ENCODE peak calls at places on chromosomes 3 and 15, in ten cellular contexts. W is transverse colon, Z is A549, D is H1, N is SK-N-SH, J is K562, C is ovary, Q is tibial nerve, H is upper lobe of left lung, F is suprapubic skin. O is an unnamed sample.

GRCh38 chr3:17742837-17743659 is 617 bp upstream of the TBC1D5 start:
- DNase-seq in W (no peak), Z (peak; percentile 92), D (no peak), N (peak; percentile 95), J (peak; percentile 98), C (no peak), Q (peak; percentile 88), H (no peak), F (no peak), O (no peak)

GRCh38 chr15:89826671-89827655 is 12.3 kb upstream of the ANPEP start:
- DNase-seq in W (no peak), Z (no peak), D (no peak), N (peak; percentile 18), J (no peak), C (no peak), Q (no peak), H (no peak), F (no peak), O (no peak)

GRCh38 chr3:186021673-186022362 is 84.0 kb upstream of the TRA2B start:
- DNase-seq in W (no peak), Z (no peak), D (no peak), N (peak; percentile 16), J (no peak), C (no peak), Q (no peak), H (no peak), F (peak; percentile 79), O (no peak)

GRCh38 chr15:64284037-64284436 is 71.9 kb downstream of the CSNK1G1 start:
- DNase-seq in W (no peak), Z (no peak), D (no peak), N (no peak), J (no peak), C (no peak), Q (peak; percentile 5), H (no peak), F (no peak), O (no peak)

GRCh38 chr15:89003865-89004725 is 84.2 kb upstream of the ABHD2 start:
- DNase-seq in W (no peak), Z (peak; percentile 78), D (no peak), N (peak; percentile 65), J (peak; percentile 78), C (no peak), Q (no peak), H (no peak), F (peak; percentile 56), O (no peak)

GRCh38 chr3:179613807-179614206 is 9.2 kb downstream of the NDUFB5 start:
- DNase-seq in W (no peak), Z (no peak), D (no peak), N (no peak), J (no peak), C (no peak), Q (no peak), H (no peak), F (no peak), O (no peak)

GRCh38 chr15:96171271-96171739 is 159.2 kb upstream of the NR2F2 start:
- DNase-seq in W (no peak), Z (peak; percentile 28), D (no peak), N (no peak), J (no peak), C (no peak), Q (no peak), H (no peak), F (no peak), O (no peak)

GRCh38 chr15:39885099-39885777 is 34.8 kb downstream of the GPR176 start:
- DNase-seq in W (no peak), Z (no peak), D (no peak), N (no peak), J (no peak), C (no peak), Q (no peak), H (no peak), F (no peak), O (no peak)

DNA sequence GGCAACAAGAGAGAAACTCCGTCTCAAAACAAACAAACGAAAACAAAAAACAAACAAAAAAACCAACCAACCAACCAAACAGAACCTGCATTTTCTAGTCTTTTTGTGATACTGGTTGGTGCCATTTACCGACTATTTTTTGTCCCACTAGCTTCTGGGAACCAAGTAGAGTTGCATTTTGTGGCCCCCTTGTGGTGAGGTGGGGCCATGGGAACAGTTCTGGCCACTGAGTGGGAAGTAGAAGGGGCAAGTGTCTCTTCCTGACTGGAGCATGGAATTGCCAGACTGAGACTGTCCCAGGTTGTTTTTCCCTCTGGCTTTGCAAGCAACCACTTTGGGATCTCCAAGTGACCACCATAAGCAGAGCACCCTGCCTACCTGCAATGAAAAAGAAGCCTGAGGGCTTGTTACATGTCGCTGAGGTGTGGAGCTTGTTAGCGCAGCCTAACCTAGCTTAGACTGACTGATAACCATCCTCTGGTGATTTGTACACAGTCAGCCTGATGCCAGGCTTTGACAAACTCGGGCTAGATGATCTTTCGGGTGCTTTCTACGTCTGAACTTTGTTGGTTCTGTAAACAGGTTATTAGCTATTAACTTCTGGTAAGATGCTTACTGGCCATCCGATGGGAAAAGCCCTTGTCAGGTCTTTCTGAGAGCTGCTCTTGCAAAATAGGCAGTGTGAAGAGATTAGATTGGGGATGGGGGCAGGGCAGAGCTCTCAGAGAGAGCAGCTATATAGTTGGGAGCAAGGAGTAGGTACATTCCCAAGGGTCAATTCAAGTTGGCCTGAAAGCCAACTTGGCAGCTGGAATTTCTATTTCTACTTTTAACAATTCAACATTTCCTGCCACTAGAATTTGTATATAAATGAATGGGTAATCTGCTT is 172.2 kb downstream of the SSR3 start:
- DNase-seq in W (peak; percentile 34), Z (peak; percentile 53), D (peak; percentile 80), N (no peak), J (peak; percentile 61), C (no peak), Q (no peak), H (peak; percentile 23), F (no peak), O (no peak)
- TF ChIP-seq EP300 in W (no peak), Z (no peak), D (no peak), N (no peak), J (no peak), C (no peak), Q (no peak), H (no peak), F (no peak), O (no peak)

DNA sequence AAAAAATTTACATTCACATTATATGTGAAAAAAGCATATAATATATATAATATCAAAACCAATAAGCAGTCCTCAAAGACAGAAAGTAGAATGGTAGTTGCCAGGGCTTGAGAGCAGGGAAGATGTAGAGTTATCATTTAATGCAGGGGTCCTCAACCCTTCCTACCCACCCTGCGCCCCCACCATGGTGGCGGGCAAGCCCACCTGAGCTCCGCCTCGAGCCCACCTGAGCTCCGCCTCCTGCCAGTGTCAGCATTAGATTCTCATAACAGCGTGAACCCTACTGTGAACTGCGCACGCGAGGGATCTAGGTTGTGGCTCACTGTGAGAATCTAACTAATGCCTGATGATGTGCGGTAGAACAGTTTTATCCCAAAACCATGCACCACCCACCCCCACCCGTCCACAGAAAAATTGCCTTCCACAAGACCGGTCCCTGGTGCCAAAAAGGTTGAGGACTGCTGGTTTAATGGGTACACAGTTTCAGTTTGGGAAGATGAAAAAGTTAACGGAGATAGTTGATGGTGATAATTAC is 3.0 kb downstream of the TRIM59 start:
- DNase-seq in W (no peak), Z (no peak), D (no peak), N (no peak), J (no peak), C (no peak), Q (no peak), H (no peak), F (no peak), O (no peak)
- H3K4me3 ChIP-seq in W (no peak overlapping the region), Z (no peak overlapping the region), D (no peak overlapping the region), N (peak overlapping the region; percentile 71), J (peak overlapping the region; percentile 67), C (no peak overlapping the region), Q (no peak overlapping the region), H (no peak overlapping the region), F (no peak overlapping the region), O (no peak overlapping the region)

GRCh38 chr3:96480881-96481280 is 333.5 kb upstream of the EPHA6 start:
- DNase-seq in W (no peak), Z (no peak), D (no peak), N (no peak), J (no peak), C (no peak), Q (no peak), H (no peak), F (no peak), O (no peak)

GRCh38 chr3:96483781-96484180 is 330.6 kb upstream of the EPHA6 start:
- DNase-seq in W (no peak), Z (no peak), D (no peak), N (no peak), J (no peak), C (no peak), Q (no peak), H (no peak), F (no peak), O (no peak)

GRCh38 chr3:96478496-96478895 is 335.9 kb upstream of the EPHA6 start:
- DNase-seq in W (no peak), Z (no peak), D (no peak), N (no peak), J (no peak), C (no peak), Q (no peak), H (no peak), F (no peak), O (no peak)
- TF ChIP-seq EP300 in W (no peak), Z (no peak), D (no peak), N (no peak), J (no peak), C (no peak), Q (no peak), H (no peak), F (no peak), O (no peak)

GRCh38 chr3:114626751-114627150 is 332.9 kb downstream of the TIGIT start:
- DNase-seq in W (no peak), Z (no peak), D (no peak), N (no peak), J (no peak), C (no peak), Q (no peak), H (no peak), F (no peak), O (no peak)

GRCh38 chr3:114622001-114622400 is 328.2 kb downstream of the TIGIT start:
- DNase-seq in W (no peak), Z (no peak), D (no peak), N (no peak), J (no peak), C (no peak), Q (no peak), H (no peak), F (no peak), O (no peak)

GRCh38 chr3:114624676-114625181 is 330.9 kb downstream of the TIGIT start:
- DNase-seq in W (peak; percentile 74), Z (peak; percentile 68), D (no peak), N (peak; percentile 4), J (peak; percentile 4), C (peak; percentile 95), Q (peak; percentile 95), H (peak; percentile 87), F (peak; percentile 92), O (peak; percentile 97)

GRCh38 chr3:114623420-114624046 is 329.7 kb downstream of the TIGIT start:
- DNase-seq in W (no peak), Z (no peak), D (no peak), N (no peak), J (no peak), C (peak; percentile 24), Q (no peak), H (no peak), F (no peak), O (no peak)

DNA sequence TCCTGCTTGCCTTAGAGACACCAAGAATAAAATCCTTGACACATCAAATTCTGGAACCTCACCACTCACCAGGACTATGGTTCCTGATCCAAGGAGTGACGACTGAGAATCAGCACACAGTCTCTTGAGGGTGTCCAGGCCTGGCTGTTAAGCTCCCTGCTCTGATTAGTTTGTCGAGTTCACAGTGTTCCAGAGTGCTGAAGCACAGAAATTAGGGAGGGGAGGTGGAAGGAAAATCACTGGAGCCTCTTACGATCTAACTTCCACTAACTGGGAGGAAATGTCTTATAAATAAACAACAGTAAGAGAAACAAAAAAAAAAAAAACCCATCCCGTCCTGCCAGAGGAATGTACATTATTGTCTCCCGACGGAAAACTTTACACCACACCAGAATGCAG is 330.2 kb downstream of the TIGIT start:
- DNase-seq in W (peak; percentile 35), Z (no peak), D (no peak), N (no peak), J (no peak), C (peak; percentile 68), Q (peak; percentile 81), H (peak; percentile 31), F (peak; percentile 78), O (peak; percentile 92)
- H3K4me3 ChIP-seq in W (peak overlapping the region; percentile 20), Z (peak overlapping the region; percentile 40), D (no peak overlapping the region), N (peak overlapping the region; percentile 66), J (no peak overlapping the region), C (peak overlapping the region; percentile 34), Q (peak overlapping the region; percentile 28), H (peak overlapping the region; percentile 40), F (peak overlapping the region; percentile 42), O (peak overlapping the region; percentile 57)